ENCODE peak calls at places on chromosome X, in four cellular contexts. One of them, this sample, is unnamed.

GRCh38 chrX:39946822-39947221 is 150.9 kb downstream of the BCOR start:
- DNase-seq in HepG2: no peak
- DNase-seq in H1: no peak
- DNase-seq in GM12878: no peak
- DNase-seq in this sample: no peak

GRCh38 chrX:71532078-71532752 is 689 bp upstream of the OGT start:
- DNase-seq in HepG2: no peak
- DNase-seq in GM12878: no peak
- DNase-seq in H1: no peak
- DNase-seq in this sample: no peak

GRCh38 chrX:40755291-40756249 is 20.2 kb upstream of the MED14 start:
- DNase-seq in H1: no peak
- DNase-seq in GM12878: no peak
- DNase-seq in HepG2: no peak
- DNase-seq in this sample: no peak

GRCh38 chrX:97629597-97629985 is 745.9 kb downstream of the RPA4 start:
- DNase-seq in H1: no peak
- DNase-seq in GM12878: no peak
- DNase-seq in HepG2: no peak
- DNase-seq in this sample: no peak

GRCh38 chrX:129360175-129360574 is 163.1 kb downstream of the SMARCA1 start:
- DNase-seq in H1: no peak
- DNase-seq in GM12878: peak
- DNase-seq in HepG2: peak
- DNase-seq in this sample: peak

GRCh38 chrX:153635788-153636668 is 11.0 kb upstream of the DUSP9 start:
- DNase-seq in GM12878: no peak
- DNase-seq in HepG2: peak
- DNase-seq in H1: peak
- DNase-seq in this sample: no peak

GRCh38 chrX:107826286-107827136 is 845 bp downstream of the MID2 start:
- DNase-seq in H1: no peak
- DNase-seq in GM12878: no peak
- DNase-seq in HepG2: no peak
- DNase-seq in this sample: peak

GRCh38 chrX:78574306-78574705 is 84.8 kb downstream of the RTL3 start:
- DNase-seq in HepG2: no peak
- DNase-seq in GM12878: no peak
- DNase-seq in H1: no peak
- DNase-seq in this sample: no peak

GRCh38 chrX:110146521-110146920 is 143.6 kb downstream of the TMEM164 start:
- DNase-seq in HepG2: peak
- DNase-seq in H1: no peak
- DNase-seq in GM12878: no peak
- DNase-seq in this sample: no peak

GRCh38 chrX:46687619-46688018 is 71.3 kb downstream of the SLC9A7 start:
- DNase-seq in HepG2: no peak
- DNase-seq in GM12878: no peak
- DNase-seq in H1: no peak
- DNase-seq in this sample: no peak
- TF ChIP-seq TAF1 in HepG2: no peak
- TF ChIP-seq TAF1 in GM12878: no peak
- TF ChIP-seq TAF1 in H1: no peak
- TF ChIP-seq TAF1 in this sample: no peak

GRCh38 chrX:46333550-46333949 is 211.7 kb downstream of the ZNF674 start:
- DNase-seq in GM12878: no peak
- DNase-seq in HepG2: no peak
- DNase-seq in H1: no peak
- DNase-seq in this sample: no peak
- TF ChIP-seq TAF1 in GM12878: no peak
- TF ChIP-seq TAF1 in HepG2: no peak
- TF ChIP-seq TAF1 in H1: no peak
- TF ChIP-seq TAF1 in this sample: no peak

GRCh38 chrX:38233891-38234807 is 13.5 kb upstream of the SRPX start:
- DNase-seq in GM12878: no peak
- DNase-seq in H1: no peak
- DNase-seq in HepG2: no peak
- DNase-seq in this sample: no peak

GRCh38 chrX:38236901-38237615 is 16.4 kb upstream of the SRPX start:
- DNase-seq in HepG2: no peak
- DNase-seq in H1: no peak
- DNase-seq in GM12878: no peak
- DNase-seq in this sample: no peak

GRCh38 chrX:38232287-38232686 is 11.6 kb upstream of the SRPX start:
- DNase-seq in HepG2: no peak
- DNase-seq in GM12878: no peak
- DNase-seq in H1: no peak
- DNase-seq in this sample: no peak
- TF ChIP-seq TAF1 in HepG2: no peak
- TF ChIP-seq TAF1 in GM12878: no peak
- TF ChIP-seq TAF1 in H1: no peak
- TF ChIP-seq TAF1 in this sample: no peak

DNA sequence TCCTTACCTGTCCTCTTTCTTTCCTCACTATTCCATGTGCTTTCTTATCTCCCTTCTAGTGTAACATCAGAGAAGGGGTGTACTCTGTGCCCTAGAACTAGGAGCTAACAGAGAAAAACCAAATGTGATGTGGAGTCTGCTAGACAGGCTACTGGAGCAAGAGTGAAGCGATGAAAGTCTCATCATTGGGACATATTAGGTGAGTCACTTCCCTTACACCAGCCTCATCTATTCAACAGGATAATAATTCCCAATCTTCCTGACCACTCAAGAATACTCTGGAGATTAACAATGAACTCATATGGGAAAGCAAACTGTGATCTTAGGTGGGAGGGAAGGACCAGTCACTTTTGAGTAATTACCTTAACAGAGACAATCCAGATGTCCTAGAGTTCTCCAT is 58.1 kb downstream of the RAB40A start:
- DNase-seq in H1: no peak
- DNase-seq in GM12878: no peak
- DNase-seq in HepG2: no peak
- DNase-seq in this sample: no peak
- TF ChIP-seq TAF1 in H1: no peak
- TF ChIP-seq TAF1 in GM12878: no peak
- TF ChIP-seq TAF1 in HepG2: no peak
- TF ChIP-seq TAF1 in this sample: no peak